ENCODE peak calls at places on chromosomes 3 and 15, in five cellular contexts. One of them, this sample, is unnamed.
A peak's percentile ranks its signal among the peaks of the same experiment; 100 is the strongest.

GRCh38 chr15:78407889-78408640 is 30.0 kb upstream of the IREB2 start:
- DNase-seq in gastrocnemius medialis: no peak
- DNase-seq in SJSA1: no peak
- DNase-seq in PC-9: no peak
- DNase-seq in body of pancreas: no peak
- DNase-seq in this sample: no peak

GRCh38 chr15:41930221-41930866 is 36.5 kb upstream of the SPTBN5 start:
- DNase-seq in body of pancreas: no peak
- DNase-seq in gastrocnemius medialis: peak; percentile 56
- DNase-seq in SJSA1: peak; percentile 79
- DNase-seq in PC-9: peak; percentile 77
- DNase-seq in this sample: no peak

GRCh38 chr15:39578851-39579486 is 1.9 kb upstream of the THBS1 start:
- DNase-seq in SJSA1: no peak
- DNase-seq in gastrocnemius medialis: no peak
- DNase-seq in PC-9: no peak
- DNase-seq in body of pancreas: no peak
- DNase-seq in this sample: no peak

GRCh38 chr3:40584625-40585189 is 59.9 kb downstream of the ZNF621 start:
- DNase-seq in body of pancreas: peak; percentile 86
- DNase-seq in SJSA1: peak; percentile 64
- DNase-seq in gastrocnemius medialis: peak; percentile 57
- DNase-seq in PC-9: no peak
- DNase-seq in this sample: peak; percentile 46

GRCh38 chr3:134333522-134334181 is 40.6 kb downstream of the AMOTL2 start:
- DNase-seq in body of pancreas: no peak
- DNase-seq in PC-9: peak; percentile 34
- DNase-seq in SJSA1: peak; percentile 85
- DNase-seq in gastrocnemius medialis: no peak
- DNase-seq in this sample: no peak

GRCh38 chr3:121482651-121483050 is 63.1 kb downstream of the POLQ start:
- DNase-seq in PC-9: peak; percentile 40
- DNase-seq in body of pancreas: no peak
- DNase-seq in SJSA1: no peak
- DNase-seq in gastrocnemius medialis: no peak
- DNase-seq in this sample: no peak

GRCh38 chr3:37595784-37596180 is 265.9 kb upstream of the CTDSPL start:
- DNase-seq in body of pancreas: no peak
- DNase-seq in gastrocnemius medialis: no peak
- DNase-seq in SJSA1: no peak
- DNase-seq in PC-9: no peak
- DNase-seq in this sample: no peak

GRCh38 chr3:12420393-12420792 is 63.9 kb upstream of the TSEN2 start:
- DNase-seq in PC-9: no peak
- DNase-seq in SJSA1: no peak
- DNase-seq in body of pancreas: no peak
- DNase-seq in gastrocnemius medialis: no peak
- DNase-seq in this sample: no peak

GRCh38 chr3:100268156-100268555 is 7.4 kb downstream of the TBC1D23 start:
- DNase-seq in body of pancreas: no peak
- DNase-seq in gastrocnemius medialis: no peak
- DNase-seq in PC-9: no peak
- DNase-seq in SJSA1: no peak
- DNase-seq in this sample: no peak

GRCh38 chr15:60528530-60528929 is 49.6 kb upstream of the ICE2 start:
- DNase-seq in gastrocnemius medialis: no peak
- DNase-seq in PC-9: no peak
- DNase-seq in SJSA1: no peak
- DNase-seq in body of pancreas: no peak
- DNase-seq in this sample: peak; percentile 66

GRCh38 chr15:64017591-64018163 is 28.6 kb downstream of the DAPK2 start:
- DNase-seq in SJSA1: no peak
- DNase-seq in PC-9: peak; percentile 36
- DNase-seq in body of pancreas: no peak
- DNase-seq in gastrocnemius medialis: peak; percentile 37
- DNase-seq in this sample: no peak

GRCh38 chr15:78418681-78419080 is 19.3 kb upstream of the IREB2 start:
- DNase-seq in SJSA1: no peak
- DNase-seq in body of pancreas: no peak
- DNase-seq in gastrocnemius medialis: no peak
- DNase-seq in PC-9: no peak
- DNase-seq in this sample: no peak

GRCh38 chr3:142115927-142116668 is 33.2 kb downstream of the TFDP2 start:
- DNase-seq in body of pancreas: no peak
- DNase-seq in SJSA1: no peak
- DNase-seq in gastrocnemius medialis: no peak
- DNase-seq in PC-9: no peak
- DNase-seq in this sample: no peak

GRCh38 chr3:48466386-48467109 is 20.0 kb downstream of the ATRIP start:
- DNase-seq in gastrocnemius medialis: peak; percentile 32
- DNase-seq in body of pancreas: peak; percentile 79
- DNase-seq in SJSA1: no peak
- DNase-seq in PC-9: no peak
- DNase-seq in this sample: no peak

GRCh38 chr3:179474480-179474879 is 23.2 kb upstream of the GNB4 start:
- DNase-seq in PC-9: no peak
- DNase-seq in SJSA1: no peak
- DNase-seq in body of pancreas: no peak
- DNase-seq in gastrocnemius medialis: no peak
- DNase-seq in this sample: no peak

GRCh38 chr3:103963599-103963998 is 1403.1 kb upstream of the ALCAM start:
- DNase-seq in gastrocnemius medialis: no peak
- DNase-seq in PC-9: no peak
- DNase-seq in SJSA1: no peak
- DNase-seq in body of pancreas: no peak
- DNase-seq in this sample: no peak

GRCh38 chr3:194985031-194985578 is 285.9 kb downstream of the XXYLT1 start:
- DNase-seq in SJSA1: no peak
- DNase-seq in PC-9: no peak
- DNase-seq in body of pancreas: peak; percentile 66
- DNase-seq in gastrocnemius medialis: peak; percentile 38
- DNase-seq in this sample: no peak

GRCh38 chr15:101063891-101064794 is 145.0 kb downstream of the LRRK1 start:
- DNase-seq in SJSA1: peak; percentile 41
- DNase-seq in body of pancreas: peak; percentile 43
- DNase-seq in gastrocnemius medialis: no peak
- DNase-seq in PC-9: no peak
- DNase-seq in this sample: no peak

GRCh38 chr3:62592408-62592807 is 219.1 kb upstream of the FEZF2 start:
- DNase-seq in SJSA1: no peak
- DNase-seq in body of pancreas: no peak
- DNase-seq in gastrocnemius medialis: no peak
- DNase-seq in PC-9: no peak
- DNase-seq in this sample: no peak

GRCh38 chr3:113844622-113845222 is 6.1 kb downstream of the GRAMD1C start:
- DNase-seq in body of pancreas: no peak
- DNase-seq in SJSA1: no peak
- DNase-seq in PC-9: peak; percentile 42
- DNase-seq in gastrocnemius medialis: no peak
- DNase-seq in this sample: peak; percentile 10

GRCh38 chr15:67821784-67822451 is 3.4 kb upstream of the SKOR1 start:
- DNase-seq in gastrocnemius medialis: no peak
- DNase-seq in SJSA1: no peak
- DNase-seq in body of pancreas: no peak
- DNase-seq in PC-9: no peak
- DNase-seq in this sample: no peak

GRCh38 chr3:9622438-9622837 is 26.9 kb upstream of the MTMR14 start:
- DNase-seq in body of pancreas: no peak
- DNase-seq in gastrocnemius medialis: no peak
- DNase-seq in SJSA1: no peak
- DNase-seq in PC-9: peak; percentile 45
- DNase-seq in this sample: no peak

GRCh38 chr3:122993573-122993972 is 34.0 kb downstream of the SEMA5B start:
- DNase-seq in PC-9: no peak
- DNase-seq in gastrocnemius medialis: no peak
- DNase-seq in SJSA1: no peak
- DNase-seq in body of pancreas: no peak
- DNase-seq in this sample: no peak

GRCh38 chr3:21017115-21017852 is 733.7 kb downstream of the ZNF385D start:
- DNase-seq in gastrocnemius medialis: no peak
- DNase-seq in body of pancreas: no peak
- DNase-seq in PC-9: no peak
- DNase-seq in SJSA1: no peak
- DNase-seq in this sample: no peak

GRCh38 chr15:80068578-80068977 is 9.1 kb downstream of the ZFAND6 start:
- DNase-seq in PC-9: no peak
- DNase-seq in body of pancreas: no peak
- DNase-seq in gastrocnemius medialis: no peak
- DNase-seq in SJSA1: peak; percentile 66
- DNase-seq in this sample: no peak

GRCh38 chr15:90425726-90426346 is 37.8 kb downstream of the IQGAP1 start:
- DNase-seq in SJSA1: no peak
- DNase-seq in gastrocnemius medialis: no peak
- DNase-seq in body of pancreas: no peak
- DNase-seq in PC-9: no peak
- DNase-seq in this sample: no peak

GRCh38 chr3:64405211-64405818 is 180.0 kb upstream of the PRICKLE2 start:
- DNase-seq in body of pancreas: no peak
- DNase-seq in PC-9: no peak
- DNase-seq in SJSA1: no peak
- DNase-seq in gastrocnemius medialis: no peak
- DNase-seq in this sample: no peak

GRCh38 chr3:123657111-123657510 is 72.3 kb upstream of the HACD2 start:
- DNase-seq in body of pancreas: no peak
- DNase-seq in gastrocnemius medialis: no peak
- DNase-seq in PC-9: no peak
- DNase-seq in SJSA1: no peak
- DNase-seq in this sample: no peak

GRCh38 chr3:63914312-63914711 is 2.1 kb upstream of the SCAANT1 start:
- DNase-seq in SJSA1: no peak
- DNase-seq in PC-9: peak; percentile 68
- DNase-seq in gastrocnemius medialis: no peak
- DNase-seq in body of pancreas: peak; percentile 78
- DNase-seq in this sample: no peak

GRCh38 chr15:51917493-51917892 is 54.1 kb downstream of the LEO1 start:
- DNase-seq in gastrocnemius medialis: no peak
- DNase-seq in SJSA1: no peak
- DNase-seq in body of pancreas: no peak
- DNase-seq in PC-9: peak; percentile 58
- DNase-seq in this sample: no peak

GRCh38 chr3:116446037-116446436 is 750 bp upstream of the LSAMP start:
- DNase-seq in gastrocnemius medialis: no peak
- DNase-seq in body of pancreas: no peak
- DNase-seq in PC-9: no peak
- DNase-seq in SJSA1: no peak
- DNase-seq in this sample: no peak

GRCh38 chr3:11705049-11705448 is 61.3 kb upstream of the VGLL4 start:
- DNase-seq in PC-9: no peak
- DNase-seq in gastrocnemius medialis: no peak
- DNase-seq in body of pancreas: no peak
- DNase-seq in SJSA1: no peak
- DNase-seq in this sample: no peak

DNA sequence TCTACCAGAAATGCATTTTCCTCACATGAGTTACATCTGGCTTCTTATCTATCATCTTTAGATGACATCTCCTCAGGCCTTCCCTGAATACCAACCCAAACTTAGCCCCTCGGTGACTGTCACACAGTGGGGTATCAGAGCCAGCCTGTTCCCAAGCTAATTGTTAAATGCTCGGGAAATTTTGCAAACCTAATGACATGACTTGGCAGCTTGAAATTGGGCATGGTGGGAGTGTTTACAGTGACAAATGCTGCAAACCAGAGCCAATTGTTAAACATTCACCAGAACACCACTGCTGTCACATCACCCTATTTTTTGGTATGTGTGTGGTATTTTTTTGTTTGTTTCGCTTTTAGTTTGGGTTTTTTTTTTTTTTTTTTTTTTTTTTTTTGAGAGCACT is 130.8 kb downstream of the HCN4 start:
- DNase-seq in SJSA1: no peak
- DNase-seq in gastrocnemius medialis: no peak
- DNase-seq in PC-9: no peak
- DNase-seq in body of pancreas: no peak
- DNase-seq in this sample: no peak
- H3K27ac ChIP-seq in SJSA1: peak overlapping the region; percentile 13
- H3K27ac ChIP-seq in gastrocnemius medialis: no peak overlapping the region
- H3K27ac ChIP-seq in PC-9: no peak overlapping the region
- H3K27ac ChIP-seq in body of pancreas: no peak overlapping the region
- H3K27ac ChIP-seq in this sample: no peak overlapping the region

DNA sequence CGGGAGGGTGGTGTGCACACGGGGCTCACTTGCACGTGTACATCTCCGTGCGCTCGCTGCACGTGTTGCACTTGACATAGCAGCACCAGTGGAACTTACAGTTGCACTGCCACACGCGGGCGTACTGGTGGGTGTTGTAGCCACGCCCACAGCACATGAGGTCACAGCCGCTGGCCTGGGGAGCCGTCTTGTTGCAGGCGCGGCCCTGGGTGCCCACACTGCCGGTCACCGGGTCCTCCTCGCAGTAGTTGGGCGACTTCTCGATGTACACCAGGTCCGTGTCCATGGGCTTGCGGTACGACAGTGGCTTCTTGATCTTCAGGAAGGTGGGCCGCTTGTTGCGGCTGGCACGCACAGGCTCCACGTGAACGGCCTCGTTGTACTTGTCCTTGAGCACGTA is 61.0 kb downstream of the WNT7A start:
- DNase-seq in body of pancreas: no peak
- DNase-seq in SJSA1: no peak
- DNase-seq in gastrocnemius medialis: no peak
- DNase-seq in PC-9: no peak
- DNase-seq in this sample: no peak
- H3K9me3 ChIP-seq in body of pancreas: no peaks in the 10 kb centered on the region
- H3K9me3 ChIP-seq in SJSA1: peaks cover 13% of the 10 kb centered on the region
- H3K9me3 ChIP-seq in gastrocnemius medialis: peaks cover 4% of the 10 kb centered on the region
- H3K9me3 ChIP-seq in PC-9: peaks cover 46% of the 10 kb centered on the region
- H3K9me3 ChIP-seq in this sample: peaks cover 28% of the 10 kb centered on the region

GRCh38 chr3:31733234-31733667 is 200.5 kb downstream of the STT3B start:
- DNase-seq in gastrocnemius medialis: no peak
- DNase-seq in body of pancreas: peak; percentile 86
- DNase-seq in PC-9: no peak
- DNase-seq in SJSA1: no peak
- DNase-seq in this sample: no peak
- H3K27ac ChIP-seq in gastrocnemius medialis: no peak overlapping the region
- H3K27ac ChIP-seq in body of pancreas: no peak overlapping the region
- H3K27ac ChIP-seq in PC-9: no peak overlapping the region
- H3K27ac ChIP-seq in SJSA1: no peak overlapping the region
- H3K27ac ChIP-seq in this sample: no peak overlapping the region

GRCh38 chr3:145355175-145355574 is 805.8 kb downstream of the PLOD2 start:
- DNase-seq in body of pancreas: no peak
- DNase-seq in gastrocnemius medialis: no peak
- DNase-seq in SJSA1: no peak
- DNase-seq in PC-9: no peak
- DNase-seq in this sample: no peak

GRCh38 chr3:145359040-145359439 is 801.9 kb downstream of the PLOD2 start:
- DNase-seq in PC-9: no peak
- DNase-seq in body of pancreas: no peak
- DNase-seq in gastrocnemius medialis: no peak
- DNase-seq in SJSA1: no peak
- DNase-seq in this sample: no peak

DNA sequence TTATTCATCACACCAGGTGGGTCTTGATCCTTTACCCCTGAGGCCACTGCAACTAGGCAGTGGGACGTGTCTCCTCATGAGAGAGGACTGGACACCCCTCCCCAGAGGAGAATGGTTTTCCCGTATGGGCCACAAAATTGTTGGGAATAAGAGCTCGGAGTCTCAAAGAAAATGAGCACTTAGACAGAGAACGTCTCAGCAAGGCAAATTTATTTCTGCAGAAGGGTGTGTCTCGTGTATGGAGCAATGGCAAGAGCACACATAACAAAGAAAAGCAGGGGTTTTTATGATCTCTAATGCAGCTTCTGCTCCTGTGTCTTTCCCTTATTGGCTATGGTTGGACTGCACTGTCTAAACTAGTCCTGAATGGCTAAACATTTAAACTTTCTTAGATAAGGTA is 803.5 kb downstream of the PLOD2 start:
- DNase-seq in body of pancreas: no peak
- DNase-seq in SJSA1: no peak
- DNase-seq in gastrocnemius medialis: no peak
- DNase-seq in PC-9: no peak
- DNase-seq in this sample: no peak
- H3K9me3 ChIP-seq in body of pancreas: no peaks in the 10 kb centered on the region
- H3K9me3 ChIP-seq in SJSA1: no peaks in the 10 kb centered on the region
- H3K9me3 ChIP-seq in gastrocnemius medialis: no peaks in the 10 kb centered on the region
- H3K9me3 ChIP-seq in PC-9: no peaks in the 10 kb centered on the region
- H3K9me3 ChIP-seq in this sample: no peaks in the 10 kb centered on the region

This sample was measured in naive thymus-derived CD4-positive, alpha-beta T cell.